ENCODE peak calls at places on chromosomes 2 and 18, in five cellular contexts. I, U, B, Z and Q are unnamed samples.

GRCh38 chr2:118202707-118203303 is 114.5 kb downstream of the INSIG2 start:
- DNase-seq in I (peak; percentile 29), U (no peak), B (no peak), Z (peak; percentile 46), Q (peak; percentile 37)

GRCh38 chr2:189613650-189614420 is 33.2 kb upstream of the SLC40A1 start:
- DNase-seq in I (no peak), U (no peak), B (no peak), Z (no peak), Q (peak; percentile 27)

GRCh38 chr18:8858888-8859511 is 153.6 kb downstream of the MTCL1 start:
- DNase-seq in I (no peak), U (no peak), B (no peak), Z (no peak), Q (peak; percentile 95)

GRCh38 chr2:24576146-24576545 is 85.1 kb downstream of the NCOA1 start:
- DNase-seq in I (no peak), U (no peak), B (no peak), Z (no peak), Q (no peak)

GRCh38 chr2:233486778-233487552 is 79.6 kb downstream of the USP40 start:
- DNase-seq in I (no peak), U (no peak), B (no peak), Z (no peak), Q (peak; percentile 66)

GRCh38 chr18:3498705-3499451 is 48.9 kb downstream of the TGIF1 start:
- DNase-seq in I (no peak), U (no peak), B (peak; percentile 18), Z (no peak), Q (peak; percentile 33)

GRCh38 chr2:100246163-100247145 is 75.8 kb downstream of the LONRF2 start:
- DNase-seq in I (no peak), U (peak; percentile 14), B (no peak), Z (peak; percentile 5), Q (no peak)

GRCh38 chr2:205013586-205013985 is 468.3 kb downstream of the PARD3B start:
- DNase-seq in I (no peak), U (no peak), B (no peak), Z (no peak), Q (no peak)

GRCh38 chr2:215388002-215388728 is 47.7 kb downstream of the FN1 start:
- DNase-seq in I (no peak), U (no peak), B (no peak), Z (no peak), Q (no peak)

GRCh38 chr2:42196403-42197267 is 27.5 kb downstream of the EML4 start:
- DNase-seq in I (peak; percentile 25), U (no peak), B (no peak), Z (peak; percentile 66), Q (peak; percentile 7)

GRCh38 chr18:21763846-21764646 is 23.5 kb downstream of the MIB1 start:
- DNase-seq in I (no peak), U (no peak), B (no peak), Z (no peak), Q (no peak)